ENCODE peak calls at places on chromosomes 16 and 17, in seven cellular contexts. K is DND-41, L is mesendoderm, W is coronary artery, Q is tibial nerve, V is sigmoid colon, B is neuronal stem cell. N is an unnamed sample.

GRCh38 chr16:75550211-75550662 is 5.8 kb downstream of the TMEM231 start:
- DNase-seq in B (no peak), L (peak), Q (peak), K (peak), V (no peak), W (no peak), N (no peak)

GRCh38 chr16:65667013-65667578 is 545.2 kb upstream of the CDH11 start:
- DNase-seq in V (no peak), W (no peak), Q (no peak), L (peak), K (no peak), B (no peak), N (no peak)

GRCh38 chr16:52912565-52913173 is 140.0 kb downstream of the CHD9NB start:
- DNase-seq in Q (peak), K (peak), L (peak), B (peak), V (no peak), W (no peak), N (peak)

GRCh38 chr17:57289613-57290012 is 33.3 kb downstream of the MSI2 start:
- DNase-seq in V (no peak), W (no peak), K (no peak), Q (no peak), L (no peak), B (no peak), N (no peak)

GRCh38 chr17:12113156-12113555 is 92.5 kb downstream of the MAP2K4 start:
- DNase-seq in L (no peak), Q (no peak), V (no peak), W (no peak), B (no peak), K (no peak), N (no peak)

GRCh38 chr16:11484691-11485258 is 101.9 kb downstream of the LITAF start:
- DNase-seq in V (no peak), Q (no peak), W (no peak), L (no peak), K (no peak), B (no peak), N (no peak)

GRCh38 chr17:55778389-55779118 is 27.7 kb downstream of the PCTP start:
- DNase-seq in Q (no peak), B (no peak), V (no peak), L (no peak), K (no peak), W (no peak), N (no peak)

GRCh38 chr16:11781773-11782172 is 15.3 kb downstream of the ZC3H7A start:
- DNase-seq in Q (no peak), V (no peak), L (no peak), B (no peak), W (no peak), K (no peak), N (peak)

GRCh38 chr17:83181991-83182619 is 102.7 kb downstream of the METRNL start:
- DNase-seq in K (peak), V (peak), B (no peak), W (no peak), L (no peak), Q (peak), N (no peak)

GRCh38 chr17:76529224-76529642 is 8.3 kb downstream of the CYGB start:
- DNase-seq in W (no peak), Q (peak), V (peak), B (no peak), L (no peak), K (no peak), N (no peak)

GRCh38 chr17:76635659-76636360 is 7.7 kb downstream of the ST6GALNAC1 start:
- DNase-seq in B (no peak), V (no peak), L (no peak), Q (no peak), W (no peak), K (no peak), N (no peak)

GRCh38 chr17:76304226-76305134 is 3.6 kb downstream of the QRICH2 start:
- DNase-seq in B (no peak), W (no peak), V (peak), Q (no peak), K (no peak), L (no peak), N (no peak)

GRCh38 chr17:61487161-61487654 is 35.0 kb downstream of the TBX4 start:
- DNase-seq in L (no peak), Q (no peak), B (no peak), V (no peak), W (no peak), K (no peak), N (no peak)

GRCh38 chr16:72443809-72444208 is 271.9 kb upstream of the PMFBP1 start:
- DNase-seq in Q (no peak), B (no peak), V (no peak), K (no peak), W (no peak), L (no peak), N (no peak)

GRCh38 chr16:30554933-30555847 is 3.0 kb downstream of the ZNF764 start:
- DNase-seq in L (no peak), V (no peak), B (no peak), W (no peak), K (no peak), Q (no peak), N (no peak)
- H3K27ac ChIP-seq in L (no peak), V (no peak), B (no peak), W (no peak), K (no peak), Q (no peak), N (no peak)

GRCh38 chr16:69698404-69698803 is 28.0 kb downstream of the NQO1 start:
- DNase-seq in V (no peak), Q (no peak), B (no peak), K (no peak), W (no peak), L (no peak), N (no peak)
- H3K27ac ChIP-seq in V (no peak), Q (no peak), B (no peak), K (no peak), W (no peak), L (no peak), N (no peak)

GRCh38 chr16:15644306-15644961 is 1.5 kb upstream of the MARF1 start:
- DNase-seq in B (no peak), V (no peak), W (no peak), K (no peak), Q (no peak), L (peak), N (no peak)
- H3K27ac ChIP-seq in B (peak), V (peak), W (peak), K (peak), Q (peak), L (peak), N (no peak)

GRCh38 chr17:81457917-81458555 is 54.6 kb downstream of the ACTG1 start:
- DNase-seq in W (no peak), K (peak), L (peak), V (no peak), B (no peak), Q (no peak), N (no peak)
- H3K27ac ChIP-seq in W (no peak), K (no peak), L (no peak), V (no peak), B (no peak), Q (no peak), N (no peak)

GRCh38 chr17:58665946-58666857 is 25.6 kb downstream of the TEX14 start:
- DNase-seq in V (no peak), L (no peak), Q (no peak), W (no peak), B (no peak), K (no peak), N (no peak)
- H3K27ac ChIP-seq in V (peak), L (no peak), Q (peak), W (no peak), B (no peak), K (no peak), N (peak)

DNA sequence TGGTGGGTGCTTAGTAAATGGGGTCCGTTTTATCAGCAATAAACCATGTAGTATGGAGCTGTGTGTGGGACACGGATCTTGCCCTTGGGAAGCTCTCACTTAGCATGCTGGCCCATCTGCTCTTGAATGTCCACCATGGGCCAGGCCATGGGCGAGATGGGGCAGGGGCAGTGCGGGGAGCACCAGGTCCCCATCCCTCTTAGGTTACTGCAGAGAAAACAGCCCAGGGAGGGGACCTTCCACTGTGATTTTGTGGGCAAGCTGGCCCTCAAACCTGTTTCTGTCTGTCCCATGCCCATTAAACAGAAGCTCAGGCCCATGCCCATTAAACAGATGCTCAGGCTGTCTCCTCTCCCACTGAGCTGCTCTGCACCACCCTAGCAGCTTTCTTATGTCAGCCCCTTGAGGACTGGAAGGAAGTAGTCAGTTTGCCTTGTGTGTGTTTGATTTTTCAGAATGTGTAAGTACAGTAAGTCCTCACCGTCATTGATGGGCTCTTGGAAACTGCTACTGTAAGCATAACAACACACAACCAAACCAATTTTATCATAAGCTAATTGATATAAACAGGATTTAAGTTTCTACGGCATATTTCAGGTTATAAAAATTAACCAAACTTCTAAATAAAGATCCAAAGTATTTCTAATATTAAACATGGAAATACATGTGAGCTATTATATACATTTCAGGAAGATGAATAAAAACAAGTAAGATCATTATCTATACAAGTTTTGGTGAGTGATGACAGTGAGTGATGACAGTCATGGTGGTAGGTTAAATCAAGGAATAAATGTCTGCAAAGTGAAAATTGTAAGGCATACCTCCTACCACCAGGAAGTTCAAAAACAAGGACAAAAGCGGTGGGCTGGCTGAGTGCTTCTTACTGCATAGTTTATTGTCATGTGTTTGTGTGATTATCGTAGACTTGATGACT is 11.5 kb downstream of the MPRIP start:
- DNase-seq in B (no peak), W (peak), Q (no peak), K (no peak), V (peak), L (no peak), N (no peak)
- H3K27ac ChIP-seq in B (no peak), W (no peak), Q (peak), K (peak), V (no peak), L (no peak), N (no peak)

DNA sequence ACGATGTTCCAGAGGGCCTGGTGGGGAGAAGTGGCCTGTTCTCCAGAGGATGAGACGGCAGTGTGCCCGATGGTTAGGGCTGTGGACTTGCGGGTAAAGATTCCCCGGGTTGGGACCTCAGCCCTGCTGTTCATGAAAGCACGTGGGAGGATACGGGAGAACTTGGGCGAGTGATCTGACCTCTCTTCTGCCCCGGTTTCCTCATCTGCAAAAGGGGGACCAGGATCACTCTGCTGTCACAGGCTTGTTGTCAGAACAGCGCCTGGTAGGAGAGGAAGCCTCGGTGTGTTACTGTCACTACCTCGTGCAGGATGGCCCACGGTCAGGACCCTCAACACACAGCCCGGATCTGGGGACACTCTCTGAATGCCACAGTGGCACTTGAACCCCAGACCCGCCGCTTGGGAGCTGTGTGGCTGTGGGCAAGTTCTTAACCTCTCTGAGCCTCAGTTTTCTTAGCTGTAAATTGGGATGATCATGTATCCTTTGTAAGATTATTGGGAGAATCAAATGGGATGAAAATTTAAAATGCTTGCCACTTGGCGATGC is 85.6 kb upstream of the CDC42EP4 start:
- DNase-seq in Q (no peak), B (no peak), V (no peak), W (no peak), K (no peak), L (no peak), N (no peak)
- H3K27ac ChIP-seq in Q (no peak), B (peak), V (no peak), W (no peak), K (no peak), L (no peak), N (no peak)

DNA sequence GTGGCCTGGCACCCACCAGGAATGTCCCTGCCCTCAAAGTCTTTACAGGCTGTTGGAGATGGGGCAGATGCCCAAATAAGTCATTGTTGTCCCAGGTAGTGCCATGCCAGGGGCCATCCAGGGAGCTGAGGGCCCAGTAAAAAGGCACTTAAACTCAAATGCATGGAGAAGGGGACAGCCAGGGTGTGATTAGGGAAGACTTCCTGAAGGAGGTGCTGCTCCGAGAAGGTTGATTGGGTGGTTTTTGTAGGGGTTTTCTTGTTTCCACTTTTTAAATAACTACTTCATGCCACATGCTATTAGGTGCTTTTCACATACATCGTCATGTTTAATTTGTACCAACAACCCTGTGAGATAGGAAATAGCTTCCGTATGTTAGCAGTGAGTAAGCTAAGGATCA is 66.9 kb downstream of the RAI1 start:
- DNase-seq in Q (no peak), K (no peak), B (no peak), V (no peak), L (no peak), W (no peak), N (no peak)
- H3K27ac ChIP-seq in Q (no peak), K (no peak), B (no peak), V (no peak), L (no peak), W (no peak), N (peak)

GRCh38 chr17:36846410-36847292 is 90.6 kb upstream of the LHX1 start:
- DNase-seq in Q (no peak), V (no peak), L (peak), K (no peak), W (no peak), B (no peak), N (no peak)

GRCh38 chr17:36849871-36850348 is 87.4 kb upstream of the LHX1 start:
- DNase-seq in Q (no peak), V (no peak), B (no peak), K (peak), L (peak), W (no peak), N (no peak)

GRCh38 chr17:36847293-36847645 is 90.0 kb upstream of the LHX1 start:
- DNase-seq in B (no peak), K (no peak), V (no peak), W (no peak), Q (no peak), L (peak), N (no peak)

GRCh38 chr17:36845916-36846315 is 91.4 kb upstream of the LHX1 start:
- DNase-seq in W (no peak), Q (no peak), K (no peak), B (no peak), V (no peak), L (no peak), N (no peak)

DNA sequence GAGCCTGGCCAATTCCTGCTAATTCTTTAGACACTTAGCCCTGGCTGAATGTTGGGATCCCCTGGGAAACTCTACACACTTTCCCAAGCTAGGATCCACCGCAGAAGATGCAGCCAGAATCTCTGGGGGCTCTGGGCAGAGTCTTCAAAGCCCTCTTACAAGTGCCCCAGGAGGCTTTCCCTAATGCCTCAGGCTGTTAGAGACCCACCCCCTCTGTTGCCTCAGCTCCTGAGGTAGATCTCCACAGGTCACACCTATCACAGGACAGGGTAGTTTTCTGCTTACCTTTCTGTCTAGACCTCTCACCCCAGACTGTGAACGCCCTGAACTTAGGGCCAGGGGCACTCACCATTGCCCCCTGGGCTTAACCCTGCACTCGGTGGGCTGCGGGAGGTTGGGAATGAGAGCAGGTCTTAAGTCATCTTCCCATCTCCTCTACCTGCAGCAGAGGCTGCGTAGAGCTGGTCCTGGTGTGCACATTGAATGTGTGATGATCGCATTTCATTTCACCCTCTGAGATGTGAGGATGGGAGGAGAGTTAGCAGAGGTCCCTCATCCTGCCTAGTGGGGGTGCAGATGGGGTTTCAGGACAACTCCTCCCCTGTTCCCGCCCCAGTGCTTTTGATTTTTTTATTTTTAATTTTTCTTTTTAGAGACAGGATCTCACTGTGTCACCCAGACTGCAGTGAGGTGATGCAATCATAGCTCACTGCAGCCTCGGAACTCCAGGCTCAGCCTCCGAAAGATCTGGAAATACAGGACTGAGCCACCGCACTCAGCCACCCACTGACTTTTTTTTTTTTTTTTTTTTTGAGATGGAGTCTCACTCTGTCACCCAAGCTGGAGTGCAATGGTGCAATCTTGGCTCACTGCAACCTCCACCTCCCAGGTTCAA is 89.0 kb upstream of the LHX1 start:
- DNase-seq in L (peak), W (no peak), K (no peak), V (no peak), B (no peak), Q (no peak), N (no peak)
- H3K27ac ChIP-seq in L (peak), W (no peak), K (no peak), V (no peak), B (no peak), Q (no peak), N (no peak)

N was measured in substantia nigra.